ENCODE peak calls at places on chromosomes 2 and 18, in five cellular contexts. F is amygdala, Q is NCI-H1694, K is H54, P is T-cell. V is an unnamed sample.

GRCh38 chr2:157170299-157170698 is 87.2 kb upstream of the GALNT5 start:
- DNase-seq in Q (no peak), K (no peak), F (no peak), P (no peak), V (no peak)

GRCh38 chr2:13035866-13036265 is 319.1 kb downstream of the TRIB2 start:
- DNase-seq in K (no peak), P (no peak), Q (no peak), F (no peak), V (no peak)

GRCh38 chr18:69484699-69485396 is 84.2 kb downstream of the DOK6 start:
- DNase-seq in P (no peak), Q (no peak), F (no peak), K (no peak), V (no peak)

GRCh38 chr2:233426619-233427342 is 72.5 kb downstream of the DGKD start:
- DNase-seq in K (peak), Q (no peak), P (no peak), F (no peak), V (no peak)

GRCh38 chr2:130768191-130768855 is 13.0 kb downstream of the AMER3 start:
- DNase-seq in Q (no peak), K (peak), P (no peak), F (no peak), V (no peak)

GRCh38 chr18:77103181-77103875 is 29.3 kb downstream of the MBP start:
- DNase-seq in P (no peak), Q (no peak), F (no peak), K (no peak), V (no peak)

GRCh38 chr2:7084601-7085000 is 167.4 kb downstream of the RNF144A start:
- DNase-seq in K (no peak), F (no peak), P (no peak), Q (no peak), V (no peak)

GRCh38 chr2:180571559-180571958 is 408.8 kb upstream of the UBE2E3 start:
- DNase-seq in P (no peak), K (no peak), Q (no peak), F (no peak), V (no peak)

GRCh38 chr2:65364054-65364651 is 68.2 kb downstream of the SPRED2 start:
- DNase-seq in F (no peak), Q (no peak), K (no peak), P (no peak), V (no peak)

GRCh38 chr2:226337941-226338605 is 461.5 kb downstream of the IRS1 start:
- DNase-seq in P (no peak), F (no peak), K (no peak), Q (no peak), V (no peak)

GRCh38 chr2:127961729-127962128 is 66.1 kb downstream of the SAP130 start:
- DNase-seq in K (no peak), P (no peak), Q (no peak), F (no peak), V (no peak)